ENCODE peak calls at places on chromosomes 12 and 14, in nine cellular contexts. X is GM23338, Z is neural progenitor cell, O is HCT116, N is PC-3, A is SK-N-SH, K is GM23248, E is OCI-LY7, L is hepatocyte. G is an unnamed sample. For H3K4me1, the result is how much of the 10 kb centered on the place peaks cover.

GRCh38 chr14:83712730-83713129 is 1817.2 kb upstream of the FLRT2 start:
- DNase-seq in O (no peak), E (no peak), N (no peak), L (no peak), X (no peak), A (no peak), K (no peak), Z (no peak), G (no peak)

GRCh38 chr14:67757175-67757574 is 55.5 kb downstream of the RDH12 start:
- DNase-seq in N (no peak), A (no peak), E (no peak), X (no peak), K (no peak), O (no peak), L (no peak), Z (no peak), G (no peak)

GRCh38 chr12:13250416-13250815 is 53.9 kb downstream of the EMP1 start:
- DNase-seq in A (no peak), E (no peak), Z (no peak), N (peak), O (peak), L (no peak), K (peak), X (no peak), G (no peak)

GRCh38 chr12:90043264-90043663 is 334.6 kb upstream of the ATP2B1 start:
- DNase-seq in O (no peak), N (peak), E (no peak), X (no peak), Z (no peak), K (peak), L (peak), A (no peak), G (no peak)

GRCh38 chr14:32950584-32950983 is 11.9 kb downstream of the NPAS3 start:
- DNase-seq in N (peak), X (peak), E (no peak), A (no peak), K (peak), Z (no peak), O (no peak), L (no peak), G (no peak)

GRCh38 chr12:106436183-106436582 is 78.6 kb downstream of the POLR3B start:
- DNase-seq in L (no peak), K (no peak), A (no peak), X (no peak), E (no peak), O (no peak), Z (peak), N (no peak), G (no peak)

GRCh38 chr12:100643246-100643645 is 69.8 kb downstream of the GAS2L3 start:
- DNase-seq in A (no peak), X (no peak), E (no peak), O (no peak), N (peak), K (no peak), L (no peak), Z (no peak), G (no peak)

GRCh38 chr14:37384870-37385596 is 187.3 kb downstream of the MIPOL1 start:
- DNase-seq in N (no peak), A (no peak), O (no peak), L (peak), X (peak), Z (no peak), E (no peak), K (no peak), G (peak)

GRCh38 chr14:100137173-100137572 is 22.3 kb downstream of the DEGS2 start:
- DNase-seq in E (no peak), O (no peak), N (no peak), L (no peak), Z (no peak), X (no peak), K (no peak), A (no peak), G (no peak)
- H3K4me1 ChIP-seq in E (under half), O (under half), N (under half), L (under half), Z (under half), X (under half), K (under half), A (under half), G (under half)

GRCh38 chr12:56278905-56279304 is 12.2 kb downstream of the COQ10A start:
- DNase-seq in N (no peak), K (no peak), A (no peak), L (no peak), E (no peak), X (no peak), Z (no peak), O (no peak), G (no peak)
- TF ChIP-seq EZH2phosphoT487 in N (no peak), K (no peak), A (no peak), L (no peak), E (no peak), X (no peak), Z (no peak), O (no peak), G (no peak)

DNA sequence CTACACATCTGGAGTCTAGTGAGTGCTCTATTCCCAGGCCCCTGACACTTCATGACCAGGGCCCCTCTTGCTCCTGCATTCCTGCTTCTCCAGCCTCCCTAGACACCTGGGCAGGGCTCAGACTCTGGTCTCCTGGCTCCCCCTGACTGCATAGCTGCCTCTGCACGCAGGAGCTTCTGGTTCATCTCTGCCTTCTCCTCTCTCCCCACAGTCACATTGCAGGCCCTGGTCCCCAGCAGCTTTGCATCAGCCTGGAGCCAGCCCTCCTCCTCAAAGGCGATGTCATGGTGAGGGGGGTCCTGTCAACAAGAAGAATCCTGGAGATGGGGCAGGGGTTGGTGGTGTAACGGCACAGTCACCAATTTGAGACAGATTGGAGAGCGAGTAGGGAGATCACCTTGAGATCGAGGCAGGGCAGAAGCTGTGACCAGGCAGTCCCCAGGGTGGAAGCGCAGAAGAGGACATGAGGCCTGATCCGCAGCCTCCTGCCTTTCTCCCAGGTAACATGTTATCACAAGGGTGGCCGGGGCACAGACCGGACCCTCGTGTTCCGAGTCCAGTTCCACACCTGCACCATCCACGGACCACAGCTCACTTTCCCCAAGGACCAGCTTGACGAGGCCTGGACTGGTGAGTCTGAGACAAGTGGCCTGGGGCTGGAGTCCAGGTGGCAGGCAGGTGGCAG is 8.1 kb downstream of the TNS2 start:
- DNase-seq in E (no peak), K (no peak), L (peak), N (no peak), Z (no peak), A (no peak), X (no peak), O (no peak), G (no peak)
- H3K4me1 ChIP-seq in E (under half), K (under half), L (under half), N (under half), Z (under half), A (under half), X (under half), O (under half), G (under half)

GRCh38 chr14:29236401-29236800 is 469.8 kb downstream of the FOXG1 start:
- DNase-seq in A (no peak), X (no peak), E (no peak), N (no peak), Z (no peak), K (peak), O (no peak), L (no peak), G (no peak)

GRCh38 chr14:29240046-29240445 is 473.5 kb downstream of the FOXG1 start:
- DNase-seq in Z (no peak), A (no peak), K (peak), O (no peak), N (peak), L (no peak), E (no peak), X (no peak), G (no peak)

GRCh38 chr14:29235991-29236390 is 469.4 kb downstream of the FOXG1 start:
- DNase-seq in A (no peak), O (no peak), E (no peak), N (no peak), Z (no peak), X (no peak), K (peak), L (no peak), G (no peak)

GRCh38 chr14:29233188-29233587 is 466.6 kb downstream of the FOXG1 start:
- DNase-seq in K (no peak), A (no peak), L (no peak), E (no peak), Z (peak), N (no peak), O (no peak), X (no peak), G (no peak)

DNA sequence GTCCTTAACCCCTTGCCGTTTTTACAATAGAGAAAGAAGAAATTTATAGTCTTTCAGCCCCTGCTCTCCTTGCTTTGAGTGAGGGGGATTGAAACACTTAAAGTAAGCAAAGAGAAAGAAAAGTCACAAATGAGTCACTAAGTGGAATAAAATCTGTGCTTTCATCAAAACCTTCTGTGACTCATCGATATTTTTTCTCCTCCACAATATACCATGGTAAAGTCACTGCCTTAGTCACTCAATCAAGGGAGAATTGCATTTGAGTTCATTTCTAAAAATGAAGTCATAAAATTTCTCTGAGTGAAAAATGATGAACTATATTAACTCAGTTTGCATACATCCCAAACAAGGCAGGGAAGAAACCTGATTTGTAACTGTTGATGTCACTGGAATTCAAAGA is 470.3 kb downstream of the FOXG1 start:
- DNase-seq in K (peak), N (peak), E (no peak), L (no peak), O (no peak), Z (no peak), X (no peak), A (no peak), G (no peak)
- TF ChIP-seq EZH2phosphoT487 in K (no peak), N (no peak), E (no peak), L (no peak), O (no peak), Z (no peak), X (no peak), A (no peak), G (no peak)

GRCh38 chr12:11711675-11712327 is 62.3 kb downstream of the ETV6 start:
- DNase-seq in E (no peak), A (no peak), L (no peak), K (peak), Z (no peak), O (no peak), X (no peak), N (no peak), G (no peak)

GRCh38 chr12:11714626-11715025 is 65.2 kb downstream of the ETV6 start:
- DNase-seq in N (no peak), Z (no peak), L (no peak), A (no peak), X (no peak), K (no peak), E (no peak), O (no peak), G (no peak)

GRCh38 chr12:11712491-11712890 is 63.0 kb downstream of the ETV6 start:
- DNase-seq in A (no peak), E (no peak), K (no peak), O (no peak), Z (no peak), N (no peak), L (no peak), X (no peak), G (no peak)

GRCh38 chr12:11710906-11711305 is 61.4 kb downstream of the ETV6 start:
- DNase-seq in L (no peak), A (no peak), N (no peak), Z (no peak), K (no peak), E (no peak), X (no peak), O (no peak), G (no peak)

GRCh38 chr12:11713202-11713601 is 63.7 kb downstream of the ETV6 start:
- DNase-seq in X (no peak), E (no peak), N (no peak), A (no peak), O (no peak), L (no peak), Z (no peak), K (no peak), G (no peak)
- H3K4me1 ChIP-seq in X (under half), E (under half), N (under half), A (under half), O (under half), L (under half), Z (under half), K (under half), G (under half)

GRCh38 chr12:49902399-49903350 is 1.0 kb downstream of the FAIM2 start:
- DNase-seq in X (peak), Z (peak), A (peak), O (no peak), N (no peak), K (no peak), E (no peak), L (no peak), G (no peak)
- TF ChIP-seq EZH2phosphoT487 in X (no peak), Z (no peak), A (no peak), O (no peak), N (no peak), K (no peak), E (no peak), L (no peak), G (no peak)

DNA sequence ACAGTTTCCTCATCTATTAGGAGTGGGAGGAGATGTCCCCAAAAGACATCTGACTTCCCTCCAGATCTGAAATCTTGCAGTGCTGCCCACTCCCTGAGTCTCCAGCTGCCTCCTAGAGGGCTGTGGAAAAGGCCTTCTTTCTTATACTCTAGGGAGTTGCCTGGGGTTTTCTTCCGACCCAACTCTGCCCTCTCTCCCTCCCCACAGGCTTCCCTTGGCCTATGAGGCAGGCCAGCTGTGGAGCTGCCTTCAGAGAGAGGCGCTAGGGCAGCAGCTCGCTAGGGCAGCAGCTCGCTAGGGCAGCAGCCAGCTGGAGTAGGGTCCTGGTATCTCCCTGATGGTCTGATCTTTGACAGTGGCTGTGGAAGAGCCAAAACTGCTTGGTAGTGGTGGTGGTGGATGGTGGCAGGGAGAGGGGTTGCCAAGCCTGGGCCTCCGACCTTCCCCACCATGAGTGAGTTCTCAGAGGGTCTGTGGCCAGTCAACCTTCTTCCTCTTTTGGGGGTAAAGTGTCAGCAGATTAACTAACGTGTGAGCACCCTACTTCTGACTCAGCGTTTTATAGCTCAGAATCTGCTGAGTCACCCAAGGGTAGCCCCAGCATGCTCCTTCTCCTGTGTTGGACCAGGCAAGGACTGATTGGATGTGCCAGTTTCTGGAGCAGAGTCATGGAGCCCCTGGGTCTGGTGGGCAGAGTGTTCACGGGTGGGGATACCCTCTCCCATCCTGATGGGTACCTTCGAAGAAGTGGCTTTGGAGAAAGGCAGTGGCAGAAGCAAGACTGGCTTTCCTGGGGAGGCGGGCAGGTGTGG is 2.3 kb downstream of the SLC48A1 start:
- DNase-seq in Z (no peak), N (peak), A (no peak), E (no peak), X (no peak), K (peak), L (no peak), O (no peak), G (no peak)
- H3K4me1 ChIP-seq in Z (under half), N (under half), A (under half), E (half or more), X (under half), K (under half), L (under half), O (under half), G (under half)

DNA sequence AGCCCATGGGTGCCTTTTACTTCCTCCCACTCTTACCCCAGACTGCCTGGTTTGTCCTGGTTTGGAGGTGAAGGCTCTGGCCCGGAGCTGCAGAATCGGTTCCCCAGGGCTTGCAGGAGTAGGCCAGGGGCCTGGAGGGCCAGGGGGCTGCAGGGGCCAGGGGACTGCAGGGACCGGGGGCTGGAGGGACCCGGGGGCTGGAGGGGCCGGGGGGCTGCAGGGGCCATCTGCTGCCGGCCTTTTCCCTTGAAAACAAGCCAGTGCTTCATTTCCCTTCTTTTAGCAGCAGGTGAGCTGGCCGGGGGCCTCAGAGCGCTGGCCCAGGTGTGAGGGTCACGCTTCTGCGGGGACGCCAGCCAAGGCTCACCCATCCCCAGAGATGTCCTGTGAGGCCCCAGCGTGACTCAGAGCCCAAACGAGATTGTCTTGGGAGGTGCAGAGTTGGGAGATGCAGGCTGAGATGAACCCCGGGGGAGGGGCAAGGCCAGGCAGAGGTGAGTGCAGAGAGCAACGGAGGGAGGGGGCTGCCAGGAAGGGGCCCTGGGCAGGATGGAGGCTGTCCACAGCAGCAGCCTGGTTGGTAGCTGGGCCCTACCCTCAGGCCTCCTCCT is 154.9 kb downstream of the KIF26A start:
- DNase-seq in K (no peak), Z (no peak), O (no peak), X (no peak), N (peak), A (no peak), L (no peak), E (no peak), G (no peak)
- TF ChIP-seq EZH2phosphoT487 in K (no peak), Z (no peak), O (no peak), X (no peak), N (no peak), A (no peak), L (no peak), E (no peak), G (no peak)

DNA sequence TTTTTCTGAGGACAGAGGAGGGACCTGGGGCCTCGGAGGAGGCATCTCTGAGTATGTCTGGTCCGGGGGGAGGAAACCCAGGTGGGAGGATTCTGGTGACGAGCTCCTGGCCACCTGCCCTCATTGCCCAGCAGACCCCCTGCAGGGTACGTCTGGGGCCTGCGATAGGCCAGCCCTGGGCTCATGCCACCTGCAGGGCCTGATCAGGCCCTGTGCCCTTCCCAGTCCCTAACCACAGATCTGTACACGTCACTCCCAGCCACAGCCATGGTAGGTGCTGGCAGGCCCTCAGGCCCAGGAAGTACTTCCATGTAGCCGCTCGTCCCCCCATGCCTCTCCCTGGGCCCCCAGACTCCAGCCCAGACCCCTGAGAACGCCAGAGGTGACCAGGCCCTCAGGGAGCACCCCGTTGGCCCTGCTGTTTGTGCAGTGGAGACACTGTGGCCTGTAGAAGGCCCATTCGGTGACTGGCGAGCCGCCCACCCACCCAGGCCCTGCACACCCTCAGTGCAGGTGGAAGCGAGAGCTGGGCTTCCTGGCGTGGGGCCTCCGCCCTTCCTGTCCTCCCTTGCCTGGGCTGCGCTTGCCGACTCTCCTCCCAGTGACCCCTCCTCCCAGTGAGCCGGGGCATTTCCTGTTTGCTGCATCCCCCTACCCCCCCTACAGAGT is 5.7 kb downstream of the INF2 start:
- DNase-seq in E (no peak), L (no peak), X (no peak), O (no peak), N (peak), A (no peak), K (no peak), Z (no peak), G (no peak)
- H3K4me1 ChIP-seq in E (under half), L (under half), X (under half), O (under half), N (under half), A (under half), K (under half), Z (under half), G (under half)

GRCh38 chr14:24228902-24229301 is 3.3 kb downstream of the NEDD8 start:
- DNase-seq in A (no peak), Z (no peak), O (no peak), X (no peak), L (no peak), K (no peak), N (no peak), E (no peak), G (no peak)

GRCh38 chr14:24219080-24219479 is 3.2 kb upstream of the MDP1 start:
- DNase-seq in E (no peak), N (no peak), K (no peak), X (no peak), A (no peak), Z (no peak), L (no peak), O (no peak), G (no peak)

GRCh38 chr14:24226477-24226876 is 5.7 kb downstream of the NEDD8 start:
- DNase-seq in X (no peak), E (no peak), A (no peak), L (no peak), Z (no peak), K (no peak), N (no peak), O (no peak), G (no peak)

GRCh38 chr14:24219521-24219920 is 3.7 kb upstream of the MDP1 start:
- DNase-seq in X (no peak), A (no peak), E (no peak), L (no peak), O (no peak), N (no peak), Z (no peak), K (no peak), G (no peak)

DNA sequence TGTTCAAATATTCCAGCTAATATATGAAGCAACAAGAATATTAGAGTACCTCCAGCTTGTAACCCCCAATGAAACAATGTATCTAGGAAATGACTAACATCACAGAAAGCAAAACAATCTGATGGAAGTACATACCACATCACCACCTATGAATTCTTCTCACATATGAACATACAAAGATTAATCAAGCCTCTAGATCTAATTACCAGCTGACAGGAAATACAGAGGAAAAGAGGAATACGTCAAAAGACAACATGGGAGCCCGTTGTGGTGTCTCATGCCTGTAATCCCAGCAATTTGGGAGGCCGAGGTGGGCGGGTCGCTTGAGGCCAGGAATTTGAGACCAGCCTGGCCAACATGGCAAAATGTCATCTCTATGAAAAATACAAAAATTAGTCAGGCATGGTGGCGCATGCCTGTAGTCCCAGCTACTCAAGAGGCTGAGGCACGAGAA is 7.5 kb downstream of the NEDD8 start:
- DNase-seq in E (no peak), Z (no peak), X (no peak), L (no peak), N (peak), A (no peak), O (no peak), K (peak), G (no peak)
- TF ChIP-seq EZH2phosphoT487 in E (no peak), Z (no peak), X (no peak), L (no peak), N (no peak), A (no peak), O (no peak), K (peak), G (no peak)

G was measured in MM.1S.